ENCODE peak calls at places on chromosomes 11 and 22, in ten cellular contexts. O is transverse colon; B is fibroblast of lung; A is cardiac muscle cell; Y is tibial nerve; H is GM23248; P is SJSA1; J is lung; I is CD8-positive, alpha-beta T cell; F is adrenal gland. Z is an unnamed sample. For H3K4me1, the result is how much of the 10 kb centered on the place peaks cover.

GRCh38 chr22:20762233-20762796 is 11.6 kb upstream of the SERPIND1 start:
- DNase-seq in J (no peak), P (no peak), I (no peak), O (no peak), F (no peak), A (no peak), Y (no peak), H (no peak), B (no peak), Z (no peak)

GRCh38 chr22:41696714-41697113 is 2.6 kb upstream of the MEI1 start:
- DNase-seq in B (no peak), Y (no peak), A (no peak), H (no peak), J (no peak), I (no peak), P (no peak), F (no peak), O (peak), Z (no peak)

GRCh38 chr22:27578937-27579617 is 222.5 kb downstream of the MN1 start:
- DNase-seq in J (no peak), O (no peak), Y (no peak), H (peak), I (no peak), F (no peak), B (peak), P (no peak), A (no peak), Z (no peak)

GRCh38 chr11:11661356-11662040 is 39.7 kb upstream of the GALNT18 start:
- DNase-seq in I (no peak), O (no peak), B (no peak), F (no peak), H (no peak), P (no peak), A (no peak), J (no peak), Y (no peak), Z (no peak)

GRCh38 chr11:71133946-71134345 is 118.4 kb downstream of the SHANK2 start:
- DNase-seq in F (no peak), J (no peak), H (no peak), B (no peak), P (no peak), A (no peak), I (no peak), O (no peak), Y (no peak), Z (no peak)

GRCh38 chr11:27582686-27583085 is 76.1 kb upstream of the LIN7C start:
- DNase-seq in F (no peak), A (no peak), J (no peak), B (no peak), H (no peak), O (no peak), I (no peak), Y (no peak), P (no peak), Z (no peak)

GRCh38 chr22:25966448-25966913 is 202.8 kb upstream of the SEZ6L start:
- DNase-seq in F (no peak), O (no peak), H (no peak), B (no peak), A (no peak), P (no peak), J (no peak), I (no peak), Y (no peak), Z (no peak)

GRCh38 chr22:18065256-18065655 is 12.5 kb upstream of the PEX26 start:
- DNase-seq in H (no peak), P (no peak), J (no peak), A (no peak), O (no peak), Y (no peak), B (no peak), F (no peak), I (no peak), Z (no peak)

GRCh38 chr22:47448231-47449035 is 686.0 kb downstream of the TBC1D22A start:
- DNase-seq in H (no peak), B (no peak), Y (no peak), O (no peak), P (no peak), J (peak), A (no peak), F (no peak), I (no peak), Z (no peak)

GRCh38 chr11:125952973-125953372 is 7.1 kb downstream of the VSIG10L2 start:
- DNase-seq in Y (no peak), A (no peak), J (no peak), O (peak), H (peak), I (no peak), F (no peak), P (no peak), B (no peak), Z (no peak)

GRCh38 chr11:67054851-67055523 is 1.7 kb upstream of the RHOD start:
- DNase-seq in Y (no peak), P (peak), B (peak), F (peak), I (no peak), H (peak), O (peak), A (peak), J (peak), Z (peak)

GRCh38 chr22:38464992-38465672 is 2.8 kb upstream of the KDELR3 start:
- DNase-seq in J (no peak), P (no peak), A (no peak), B (no peak), Y (no peak), O (no peak), I (no peak), H (no peak), F (no peak), Z (no peak)

GRCh38 chr11:109197656-109198055 is 224.3 kb upstream of the C11orf87 start:
- DNase-seq in F (no peak), H (peak), Y (no peak), B (peak), O (no peak), J (no peak), P (no peak), I (no peak), A (no peak), Z (no peak)

GRCh38 chr11:105937331-105937730 is 84.7 kb downstream of the MSANTD4 start:
- DNase-seq in P (no peak), J (no peak), O (no peak), F (no peak), A (no peak), B (peak), Y (no peak), I (no peak), H (peak), Z (no peak)

GRCh38 chr11:6611092-6612007 is 666 bp downstream of the TAF10 start:
- DNase-seq in I (peak), J (peak), P (no peak), Y (no peak), B (peak), F (peak), O (peak), H (peak), A (no peak), Z (no peak)

GRCh38 chr22:45962756-45963155 is 14.2 kb downstream of the WNT7B start:
- DNase-seq in Y (no peak), O (no peak), P (no peak), F (no peak), H (no peak), B (peak), I (no peak), A (no peak), J (no peak), Z (no peak)

GRCh38 chr11:67178878-67179277 is 59.8 kb downstream of the KDM2A start:
- DNase-seq in F (no peak), I (no peak), Y (no peak), P (peak), O (no peak), H (no peak), B (peak), A (no peak), J (no peak), Z (no peak)

GRCh38 chr11:68040121-68040956 is 1.5 kb downstream of the TCIRG1 start:
- DNase-seq in O (peak), B (peak), H (peak), I (peak), J (peak), A (peak), F (no peak), Y (peak), P (no peak), Z (peak)

GRCh38 chr11:88301478-88302140 is 35.9 kb downstream of the CTSC start:
- DNase-seq in P (no peak), Y (no peak), F (no peak), O (no peak), J (peak), I (no peak), H (no peak), A (peak), B (peak), Z (no peak)

GRCh38 chr22:43044402-43044801 is 29.5 kb upstream of the PACSIN2 start:
- DNase-seq in F (no peak), Y (no peak), B (no peak), J (no peak), O (no peak), P (no peak), I (no peak), A (no peak), H (no peak), Z (no peak)

GRCh38 chr11:38598413-38598812 is 2000.4 kb upstream of the RAG2 start:
- DNase-seq in O (no peak), I (no peak), B (no peak), P (no peak), Y (no peak), H (no peak), J (no peak), A (no peak), F (no peak), Z (no peak)

GRCh38 chr11:72720047-72720446 is 32.2 kb downstream of the ARAP1 start:
- DNase-seq in P (no peak), F (no peak), I (no peak), B (no peak), O (no peak), H (no peak), Y (no peak), J (no peak), A (no peak), Z (no peak)

GRCh38 chr11:9708544-9708943 is 44.7 kb downstream of the SWAP70 start:
- DNase-seq in I (no peak), J (no peak), F (no peak), O (no peak), H (peak), P (no peak), Y (no peak), B (peak), A (no peak), Z (no peak)

GRCh38 chr11:120564573-120565301 is 53.2 kb downstream of the GRIK4 start:
- DNase-seq in P (no peak), H (peak), Y (no peak), B (peak), F (peak), A (peak), J (no peak), O (no peak), I (no peak), Z (no peak)

GRCh38 chr22:49657275-49657973 is 170.2 kb downstream of the BRD1 start:
- DNase-seq in I (peak), O (peak), J (peak), F (peak), P (no peak), Y (peak), A (no peak), H (no peak), B (no peak), Z (peak)

GRCh38 chr11:120183701-120184141 is 27.1 kb upstream of the OAF start:
- DNase-seq in Y (no peak), I (peak), P (peak), O (no peak), B (no peak), A (no peak), F (no peak), J (peak), H (no peak), Z (no peak)

GRCh38 chr11:128472128-128473110 is 114.9 kb downstream of the ETS1 start:
- DNase-seq in O (no peak), B (peak), J (no peak), H (peak), F (no peak), I (no peak), A (no peak), P (no peak), Y (no peak), Z (no peak)

GRCh38 chr11:33368931-33369330 is 111.8 kb downstream of the HIPK3 start:
- DNase-seq in F (no peak), A (no peak), H (no peak), I (no peak), J (no peak), B (no peak), Y (no peak), O (no peak), P (no peak), Z (no peak)

GRCh38 chr11:16170448-16170847 is 185.9 kb downstream of the SOX6 start:
- DNase-seq in O (no peak), I (no peak), H (no peak), P (no peak), J (no peak), F (no peak), A (no peak), B (no peak), Y (no peak), Z (peak)

GRCh38 chr22:27919943-27920755 is 1.1 kb upstream of the PITPNB start:
- DNase-seq in J (no peak), P (peak), H (peak), B (peak), A (peak), I (no peak), F (peak), O (no peak), Y (no peak), Z (peak)

GRCh38 chr22:21587803-21588611 is 20.5 kb downstream of the UBE2L3 start:
- DNase-seq in Y (no peak), J (no peak), P (no peak), O (peak), A (no peak), I (no peak), F (no peak), B (peak), H (no peak), Z (no peak)

GRCh38 chr11:102226702-102227101 is 90.6 kb upstream of the BIRC3 start:
- DNase-seq in O (no peak), I (no peak), P (no peak), J (no peak), B (peak), Y (no peak), A (no peak), F (peak), H (peak), Z (no peak)

GRCh38 chr22:32810241-32811133 is 9.0 kb downstream of the TIMP3 start:
- DNase-seq in F (no peak), H (peak), J (no peak), A (peak), I (no peak), Y (no peak), O (no peak), B (peak), P (no peak), Z (no peak)

GRCh38 chr11:111531156-111531555 is 9.4 kb upstream of the LAYN start:
- DNase-seq in Y (no peak), H (peak), F (no peak), J (no peak), P (no peak), B (no peak), I (no peak), O (no peak), A (no peak), Z (peak)

GRCh38 chr22:44042822-44043221 is 18.7 kb downstream of the PARVB start:
- DNase-seq in H (peak), O (no peak), Y (no peak), P (no peak), B (peak), A (no peak), I (no peak), F (no peak), J (no peak), Z (no peak)

GRCh38 chr11:61489833-61490585 is 18.5 kb upstream of the LRRC10B start:
- DNase-seq in B (peak), F (no peak), A (peak), I (no peak), Y (no peak), J (no peak), O (no peak), P (no peak), H (peak), Z (no peak)

GRCh38 chr11:61581030-61581928 is at the start of gene SYT7:
- DNase-seq in O (peak), B (peak), J (peak), H (peak), I (peak), A (peak), Y (peak), F (peak), P (peak), Z (peak)

GRCh38 chr11:821513-822371 is 3.0 kb downstream of the PNPLA2 start:
- DNase-seq in O (no peak), I (no peak), F (peak), H (no peak), Y (no peak), B (no peak), A (no peak), P (no peak), J (no peak), Z (no peak)
- H3K4me3 ChIP-seq in O (no peak), I (no peak), F (no peak), H (peak), Y (peak), B (no peak), A (no peak), P (no peak), J (no peak), Z (no peak)

GRCh38 chr11:2898366-2899079 is 12.9 kb upstream of the CDKN1C start:
- DNase-seq in B (peak), P (peak), J (peak), A (no peak), O (peak), Y (no peak), F (peak), I (peak), H (peak), Z (no peak)
- H3K4me1 ChIP-seq in B (under half), P (under half), J (under half), A (under half), O (under half), Y (under half), F (under half), I (under half), H (under half), Z (under half)

GRCh38 chr11:3161309-3161708 is 3.8 kb downstream of the OSBPL5 start:
- DNase-seq in H (peak), A (no peak), F (no peak), I (no peak), J (no peak), B (no peak), O (peak), P (no peak), Y (peak), Z (no peak)

GRCh38 chr11:3163241-3163981 is 1.7 kb downstream of the OSBPL5 start:
- DNase-seq in P (no peak), J (no peak), A (no peak), H (peak), I (no peak), F (no peak), O (peak), Y (peak), B (no peak), Z (no peak)

GRCh38 chr11:3162410-3163240 is 2.5 kb downstream of the OSBPL5 start:
- DNase-seq in B (no peak), P (no peak), A (no peak), I (no peak), J (no peak), Y (peak), O (peak), H (no peak), F (no peak), Z (no peak)

GRCh38 chr11:3160252-3161031 is 4.7 kb downstream of the OSBPL5 start:
- DNase-seq in J (peak), P (peak), O (peak), A (peak), F (peak), I (no peak), Y (peak), H (peak), B (peak), Z (no peak)

GRCh38 chr11:3161720-3162409 is 3.2 kb downstream of the OSBPL5 start:
- DNase-seq in Y (no peak), I (no peak), P (no peak), H (no peak), F (no peak), B (no peak), O (peak), A (no peak), J (no peak), Z (no peak)
- H3K4me3 ChIP-seq in Y (no peak), I (no peak), P (no peak), H (peak), F (no peak), B (no peak), O (no peak), A (no peak), J (no peak), Z (no peak)

GRCh38 chr22:40031766-40032470 is 37.2 kb downstream of the FAM83F start:
- DNase-seq in J (no peak), H (peak), B (no peak), I (no peak), Y (no peak), F (peak), A (no peak), P (no peak), O (no peak), Z (no peak)

GRCh38 chr22:40030026-40030756 is 35.4 kb downstream of the FAM83F start:
- DNase-seq in O (no peak), F (no peak), H (no peak), P (no peak), A (no peak), Y (no peak), I (no peak), J (no peak), B (no peak), Z (no peak)

GRCh38 chr22:40029189-40029890 is 34.6 kb downstream of the FAM83F start:
- DNase-seq in H (no peak), J (no peak), B (no peak), P (no peak), Y (no peak), A (no peak), O (no peak), I (no peak), F (no peak), Z (no peak)

GRCh38 chr22:40028098-40028425 is 33.3 kb downstream of the FAM83F start:
- DNase-seq in H (no peak), I (no peak), B (no peak), J (no peak), F (no peak), A (no peak), Y (no peak), O (no peak), P (no peak), Z (no peak)

DNA sequence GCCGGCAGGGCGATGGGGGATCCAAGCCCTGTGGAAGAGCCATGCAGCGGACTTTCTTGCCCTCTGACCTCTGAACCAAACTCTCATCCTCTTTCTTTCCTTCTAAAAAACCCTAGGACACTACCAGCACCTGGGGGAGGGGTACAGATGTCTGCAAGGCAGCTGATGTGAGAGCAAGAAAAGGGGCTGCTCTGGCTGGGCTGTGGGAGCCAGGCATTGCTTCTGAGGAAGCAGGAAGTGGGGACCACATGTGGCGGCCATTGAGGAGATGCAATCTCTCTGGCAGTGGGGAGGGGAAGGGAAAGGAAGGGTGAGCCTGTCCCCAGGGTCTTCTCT is 36.0 kb downstream of the FAM83F start:
- DNase-seq in Y (no peak), I (no peak), J (no peak), F (no peak), P (no peak), B (no peak), H (no peak), A (no peak), O (no peak), Z (no peak)
- H3K4me1 ChIP-seq in Y (under half), I (under half), J (under half), F (under half), P (under half), B (under half), H (under half), A (under half), O (under half), Z (under half)

GRCh38 chr11:118660646-118661424 is 18.6 kb downstream of the TREH start:
- DNase-seq in B (no peak), P (no peak), F (no peak), O (no peak), Y (no peak), I (no peak), H (no peak), A (no peak), J (no peak), Z (no peak)

GRCh38 chr11:118658372-118659313 is 20.8 kb downstream of the TREH start:
- DNase-seq in O (no peak), I (no peak), P (no peak), J (no peak), Y (no peak), F (no peak), A (no peak), B (peak), H (peak), Z (no peak)

GRCh38 chr11:118659314-118659939 is 20.0 kb downstream of the TREH start:
- DNase-seq in A (peak), J (peak), I (peak), F (peak), P (peak), O (peak), H (peak), Y (peak), B (peak), Z (peak)

GRCh38 chr11:118661425-118662301 is 17.8 kb downstream of the TREH start:
- DNase-seq in J (no peak), F (no peak), O (no peak), I (no peak), P (no peak), H (no peak), Y (no peak), B (no peak), A (no peak), Z (no peak)

DNA sequence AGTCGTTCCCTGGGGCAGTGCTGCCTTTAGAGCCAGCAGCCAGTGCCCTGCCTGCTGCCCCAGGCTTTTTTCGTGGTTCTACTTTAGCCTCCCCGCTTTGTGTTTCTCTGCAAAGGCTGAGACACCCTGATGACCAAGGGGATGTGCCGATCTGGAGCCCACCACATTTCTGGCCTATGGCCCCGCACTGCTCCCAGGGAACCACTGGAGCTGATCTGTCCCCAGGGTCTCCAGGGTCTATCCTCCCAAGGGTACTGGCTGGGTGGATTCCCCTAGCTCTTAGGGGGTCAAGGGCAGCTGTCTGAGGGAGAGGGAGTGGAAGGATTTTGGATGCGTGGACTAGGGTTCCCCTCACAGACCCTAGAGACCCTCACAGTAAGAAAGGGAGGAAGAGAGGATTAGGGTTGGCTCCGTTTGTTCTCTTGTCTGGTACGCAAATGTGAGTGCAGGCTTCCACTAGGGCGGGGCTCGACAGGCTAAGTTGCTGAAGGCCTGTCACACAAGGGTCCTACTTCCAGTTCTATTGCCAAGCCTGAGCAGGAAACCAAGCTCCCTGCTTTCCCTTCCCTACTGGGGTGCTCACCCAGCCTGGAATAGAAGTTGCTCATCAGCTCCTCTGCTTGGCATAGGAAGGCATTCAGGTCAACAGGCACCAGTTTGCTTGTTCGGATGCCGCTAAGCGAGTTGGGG is 19.3 kb downstream of the TREH start:
- DNase-seq in J (no peak), I (no peak), F (no peak), P (no peak), B (no peak), Y (no peak), A (no peak), O (no peak), H (no peak), Z (no peak)
- H3K4me3 ChIP-seq in J (no peak), I (no peak), F (no peak), P (no peak), B (no peak), Y (no peak), A (no peak), O (no peak), H (no peak), Z (no peak)

Z was measured in HAP-1.